ENCODE peak calls at places on chromosomes 13 and 19, in eight cellular contexts. E, R, P, M, V, F, H and I are unnamed samples.

GRCh38 chr19:19372656-19373416 is 32.6 kb upstream of the GATAD2A start:
- DNase-seq in E (no peak), R (peak), P (peak), M (peak), V (peak), F (no peak), H (peak), I (no peak)

GRCh38 chr19:44542671-44543070 is 13.2 kb upstream of the CEACAM20 start:
- DNase-seq in E (no peak), R (no peak), P (no peak), M (no peak), V (no peak), F (no peak), H (no peak), I (no peak)

GRCh38 chr19:35000647-35001501 is 751 bp downstream of the GRAMD1A start:
- DNase-seq in E (no peak), R (no peak), P (peak), M (no peak), V (no peak), F (no peak), H (peak), I (no peak)

GRCh38 chr13:106612688-106613087 is 44.8 kb upstream of the ARGLU1 start:
- DNase-seq in E (no peak), R (peak), P (no peak), M (no peak), V (peak), F (no peak), H (no peak), I (no peak)

GRCh38 chr13:40440990-40441820 is 225.2 kb downstream of the FOXO1 start:
- DNase-seq in E (no peak), R (peak), P (no peak), M (no peak), V (peak), F (peak), H (peak), I (peak)

GRCh38 chr19:41570639-41571112 is 5.3 kb upstream of the CEACAM21 start:
- DNase-seq in E (peak), R (peak), P (peak), M (peak), V (peak), F (peak), H (peak), I (no peak)

GRCh38 chr13:68176486-68176885 is 946.4 kb upstream of the PCDH9 start:
- DNase-seq in E (no peak), R (no peak), P (no peak), M (no peak), V (no peak), F (no peak), H (no peak), I (peak)

GRCh38 chr19:48121909-48122371 is 11.3 kb upstream of the PLA2G4C start:
- DNase-seq in E (no peak), R (no peak), P (no peak), M (no peak), V (no peak), F (no peak), H (peak), I (no peak)

GRCh38 chr19:36041831-36042230 is 9.2 kb upstream of the CLIP3 start:
- DNase-seq in E (peak), R (no peak), P (no peak), M (no peak), V (no peak), F (no peak), H (no peak), I (peak)

GRCh38 chr13:43242040-43242439 is 218.7 kb downstream of the DNAJC15 start:
- DNase-seq in E (no peak), R (no peak), P (no peak), M (no peak), V (no peak), F (no peak), H (no peak), I (no peak)

GRCh38 chr19:32542477-32543106 is 38.4 kb upstream of the PDCD5 start:
- DNase-seq in E (no peak), R (no peak), P (no peak), M (no peak), V (no peak), F (no peak), H (no peak), I (no peak)

GRCh38 chr19:57570707-57571106 is 8.0 kb downstream of the ZNF416 start:
- DNase-seq in E (no peak), R (no peak), P (no peak), M (no peak), V (no peak), F (no peak), H (no peak), I (no peak)

GRCh38 chr13:50592412-50593145 is 250.9 kb downstream of the DLEU7 start:
- DNase-seq in E (peak), R (no peak), P (no peak), M (no peak), V (no peak), F (no peak), H (peak), I (peak)

GRCh38 chr13:20446405-20446804 is 79.3 kb downstream of the CRYL1 start:
- DNase-seq in E (no peak), R (no peak), P (no peak), M (no peak), V (no peak), F (no peak), H (no peak), I (no peak)

GRCh38 chr13:51837016-51837415 is 8.0 kb downstream of the TMEM272 start:
- DNase-seq in E (no peak), R (no peak), P (no peak), M (no peak), V (peak), F (no peak), H (no peak), I (no peak)

GRCh38 chr13:99527346-99527745 is 26.1 kb downstream of the TM9SF2 start:
- DNase-seq in E (no peak), R (no peak), P (no peak), M (no peak), V (no peak), F (no peak), H (no peak), I (no peak)

GRCh38 chr13:50461189-50461588 is 382.3 kb downstream of the DLEU7 start:
- DNase-seq in E (no peak), R (no peak), P (no peak), M (no peak), V (no peak), F (no peak), H (no peak), I (no peak)

GRCh38 chr19:15340086-15340485 is 7.7 kb upstream of the BRD4 start:
- DNase-seq in E (no peak), R (no peak), P (no peak), M (no peak), V (no peak), F (no peak), H (no peak), I (no peak)

GRCh38 chr13:77990973-77991372 is 72.3 kb upstream of the EDNRB start:
- DNase-seq in E (no peak), R (no peak), P (no peak), M (no peak), V (no peak), F (no peak), H (no peak), I (no peak)

GRCh38 chr13:51921790-51922740 is 60.3 kb downstream of the CCDC70 start:
- DNase-seq in E (no peak), R (no peak), P (no peak), M (no peak), V (no peak), F (no peak), H (no peak), I (no peak)

GRCh38 chr13:23427342-23428182 is 5.9 kb downstream of the SACS start:
- DNase-seq in E (peak), R (no peak), P (no peak), M (no peak), V (no peak), F (no peak), H (peak), I (no peak)

GRCh38 chr13:112792511-112792910 is 102.7 kb downstream of the ATP11A start:
- DNase-seq in E (no peak), R (no peak), P (no peak), M (no peak), V (no peak), F (no peak), H (no peak), I (no peak)

GRCh38 chr13:111043575-111043982 is 71.5 kb upstream of the ARHGEF7 start:
- DNase-seq in E (peak), R (no peak), P (no peak), M (no peak), V (peak), F (no peak), H (peak), I (no peak)

GRCh38 chr19:4653793-4654436 is 14.6 kb downstream of the TNFAIP8L1 start:
- DNase-seq in E (no peak), R (no peak), P (no peak), M (no peak), V (no peak), F (no peak), H (no peak), I (no peak)

GRCh38 chr13:113298001-113298945 is 1.2 kb downstream of the LAMP1 start:
- DNase-seq in E (no peak), R (no peak), P (no peak), M (peak), V (no peak), F (no peak), H (no peak), I (no peak)

GRCh38 chr19:51327066-51327985 is 14.6 kb downstream of the VSIG10L start:
- DNase-seq in E (no peak), R (no peak), P (peak), M (no peak), V (no peak), F (no peak), H (peak), I (no peak)

GRCh38 chr19:13644648-13645047 is 119.7 kb upstream of the MRI1 start:
- DNase-seq in E (no peak), R (no peak), P (no peak), M (no peak), V (no peak), F (no peak), H (no peak), I (no peak)

GRCh38 chr13:64684685-64685431 is 2545.3 kb downstream of the PCDH9 start:
- DNase-seq in E (no peak), R (no peak), P (no peak), M (no peak), V (no peak), F (no peak), H (no peak), I (no peak)

GRCh38 chr19:50793558-50794065 is 3.4 kb downstream of the ACP4 start:
- DNase-seq in E (no peak), R (no peak), P (no peak), M (no peak), V (no peak), F (no peak), H (no peak), I (no peak)

GRCh38 chr19:1080360-1081161 is 13.6 kb downstream of the ARHGAP45 start:
- DNase-seq in E (no peak), R (no peak), P (no peak), M (no peak), V (no peak), F (no peak), H (no peak), I (no peak)